ENCODE peak calls at places on chromosomes 5 and 9, in seven cellular contexts. E is mesenchymal stem cell, G is neuronal stem cell, B is H9, J is IMR-90, S is H1, R is mesendoderm. M is an unnamed sample.

GRCh38 chr9:82665324-82665723 is 397.6 kb downstream of the RASEF start:
- DNase-seq in E (no peak), G (no peak), B (no peak), J (no peak), S (no peak), R (no peak), M (no peak)

GRCh38 chr5:154375331-154376008 is 70.3 kb upstream of the SAP30L start:
- DNase-seq in E (no peak), G (no peak), B (no peak), J (peak), S (no peak), R (no peak), M (no peak)

GRCh38 chr9:117480251-117480650 is 65.4 kb upstream of the ASTN2 start:
- DNase-seq in E (no peak), G (no peak), B (no peak), J (no peak), S (no peak), R (no peak), M (no peak)

GRCh38 chr5:96214442-96215197 is 218.4 kb downstream of the PCSK1 start:
- DNase-seq in E (no peak), G (no peak), B (no peak), J (peak), S (no peak), R (no peak), M (no peak)

GRCh38 chr9:94623253-94623652 is 16.1 kb downstream of the FBP1 start:
- DNase-seq in E (peak), G (peak), B (peak), J (no peak), S (peak), R (peak), M (peak)

GRCh38 chr9:107523539-107523938 is 34.0 kb upstream of the KLF4 start:
- DNase-seq in E (no peak), G (no peak), B (no peak), J (no peak), S (no peak), R (no peak), M (peak)

GRCh38 chr5:135493406-135494180 is 41.4 kb upstream of the TIFAB start:
- DNase-seq in E (peak), G (no peak), B (no peak), J (peak), S (no peak), R (no peak), M (no peak)

GRCh38 chr5:103027267-103027666 is 92.7 kb downstream of the GIN1 start:
- DNase-seq in E (no peak), G (no peak), B (no peak), J (no peak), S (no peak), R (no peak), M (no peak)

GRCh38 chr9:17219261-17219660 is 84.4 kb downstream of the CNTLN start:
- DNase-seq in E (peak), G (no peak), B (no peak), J (peak), S (no peak), R (no peak), M (no peak)

GRCh38 chr5:172450861-172451695 is 3.2 kb downstream of the SH3PXD2B start:
- DNase-seq in E (peak), G (no peak), B (peak), J (no peak), S (peak), R (peak), M (peak)

GRCh38 chr5:6606884-6607558 is 25.8 kb downstream of the NSUN2 start:
- DNase-seq in E (no peak), G (no peak), B (no peak), J (no peak), S (no peak), R (no peak), M (no peak)

GRCh38 chr5:132429451-132430440 is 60.2 kb downstream of the SLC22A5 start:
- DNase-seq in E (no peak), G (no peak), B (no peak), J (no peak), S (no peak), R (no peak), M (no peak)

GRCh38 chr9:121743441-121744001 is 92.1 kb downstream of the DAB2IP start:
- DNase-seq in E (peak), G (peak), B (peak), J (peak), S (peak), R (peak), M (peak)

GRCh38 chr9:112671256-112671655 is 46.7 kb downstream of the INIP start:
- DNase-seq in E (no peak), G (no peak), B (no peak), J (no peak), S (no peak), R (no peak), M (no peak)

GRCh38 chr5:126067404-126067803 is 355.8 kb upstream of the GRAMD2B start:
- DNase-seq in E (no peak), G (no peak), B (no peak), J (no peak), S (no peak), R (no peak), M (peak)

GRCh38 chr9:100819980-100820379 is 208.5 kb upstream of the PLPPR1 start:
- DNase-seq in E (no peak), G (peak), B (no peak), J (no peak), S (no peak), R (no peak), M (no peak)

GRCh38 chr5:24816206-24816605 is 171.4 kb upstream of the CDH10 start:
- DNase-seq in E (no peak), G (no peak), B (no peak), J (no peak), S (no peak), R (no peak), M (no peak)

GRCh38 chr9:76615149-76615548 is 149.1 kb upstream of the PCA3 start:
- DNase-seq in E (no peak), G (no peak), B (no peak), J (peak), S (no peak), R (no peak), M (peak)

GRCh38 chr9:35728041-35728971 is 3.7 kb downstream of the TLN1 start:
- DNase-seq in E (peak), G (peak), B (peak), J (peak), S (peak), R (peak), M (peak)

GRCh38 chr5:130111723-130112122 is 207.5 kb downstream of the CHSY3 start:
- DNase-seq in E (no peak), G (no peak), B (no peak), J (no peak), S (no peak), R (no peak), M (no peak)

GRCh38 chr5:169945831-169946261 is 34.4 kb downstream of the INSYN2B start:
- DNase-seq in E (peak), G (peak), B (peak), J (peak), S (peak), R (peak), M (no peak)

GRCh38 chr9:130088056-130088455 is 34.4 kb downstream of the GPR107 start:
- DNase-seq in E (no peak), G (no peak), B (no peak), J (no peak), S (no peak), R (no peak), M (no peak)

GRCh38 chr9:105883847-105884246 is 189.5 kb downstream of the TMEM38B start:
- DNase-seq in E (no peak), G (no peak), B (no peak), J (no peak), S (no peak), R (no peak), M (no peak)

GRCh38 chr5:77867914-77868313 is 91.8 kb upstream of the TBCA start:
- DNase-seq in E (no peak), G (no peak), B (no peak), J (no peak), S (no peak), R (no peak), M (no peak)

GRCh38 chr5:45335978-45336377 is 360.2 kb downstream of the HCN1 start:
- DNase-seq in E (no peak), G (no peak), B (no peak), J (no peak), S (no peak), R (no peak), M (no peak)

GRCh38 chr5:171363846-171364245 is 23.8 kb upstream of the NPM1 start:
- DNase-seq in E (no peak), G (no peak), B (no peak), J (no peak), S (no peak), R (peak), M (peak)

GRCh38 chr5:57007349-57007748 is 55.4 kb upstream of the MIER3 start:
- DNase-seq in E (no peak), G (no peak), B (no peak), J (no peak), S (no peak), R (no peak), M (no peak)

GRCh38 chr9:136947955-136948510 is 3.0 kb downstream of the C8G start:
- DNase-seq in E (peak), G (no peak), B (peak), J (peak), S (peak), R (peak), M (peak)

GRCh38 chr5:144368556-144368955 is 197.9 kb downstream of the KCTD16 start:
- DNase-seq in E (peak), G (no peak), B (no peak), J (peak), S (no peak), R (no peak), M (no peak)

GRCh38 chr9:78982849-78983248 is 588.9 kb upstream of the TLE4 start:
- DNase-seq in E (peak), G (no peak), B (no peak), J (peak), S (no peak), R (peak), M (no peak)

GRCh38 chr9:94761506-94761905 is 35.0 kb downstream of the AOPEP start:
- DNase-seq in E (no peak), G (no peak), B (no peak), J (peak), S (no peak), R (no peak), M (no peak)

GRCh38 chr9:111866976-111867375 is 29.6 kb upstream of the UGCG start:
- DNase-seq in E (peak), G (no peak), B (no peak), J (peak), S (no peak), R (no peak), M (no peak)

GRCh38 chr5:16033196-16033925 is 146.2 kb downstream of the MARCHF11 start:
- DNase-seq in E (no peak), G (no peak), B (no peak), J (no peak), S (no peak), R (no peak), M (no peak)

GRCh38 chr5:36647046-36647445 is 40.6 kb downstream of the SLC1A3 start:
- DNase-seq in E (no peak), G (no peak), B (no peak), J (no peak), S (no peak), R (no peak), M (no peak)

GRCh38 chr9:36251428-36251827 is 6.8 kb downstream of the GNE start:
- DNase-seq in E (no peak), G (no peak), B (no peak), J (no peak), S (no peak), R (no peak), M (no peak)

GRCh38 chr5:80474929-80475328 is 13.0 kb upstream of the FAM151B start:
- DNase-seq in E (peak), G (no peak), B (no peak), J (peak), S (no peak), R (no peak), M (no peak)

GRCh38 chr5:141850183-141850768 is 27.9 kb downstream of the PCDH1 start:
- DNase-seq in E (no peak), G (peak), B (no peak), J (peak), S (no peak), R (peak), M (no peak)
- H2BK5ac ChIP-seq in E (peak), G (peak), B (peak), J (peak), S (peak), R (peak), M (peak)

DNA sequence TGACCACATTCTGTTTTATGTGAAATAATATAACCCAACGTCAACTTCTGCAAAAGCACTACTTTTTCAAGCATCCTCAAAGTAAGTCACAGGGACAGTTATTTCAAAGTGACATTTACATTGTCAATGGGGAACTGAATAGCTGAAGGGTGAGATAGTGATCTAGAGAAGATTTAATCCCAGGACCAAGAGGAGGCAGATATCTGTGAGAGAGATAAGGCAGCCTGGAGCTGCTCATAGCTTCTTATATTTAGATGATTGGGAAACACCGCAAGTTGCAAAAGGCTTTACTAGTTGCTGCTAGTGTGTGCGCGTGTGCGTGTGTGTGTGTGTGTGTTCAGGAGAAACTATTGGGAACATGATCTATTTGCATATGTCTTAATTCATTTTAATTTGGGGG is 210.4 kb upstream of the RFX3 start:
- DNase-seq in E (peak), G (no peak), B (no peak), J (peak), S (no peak), R (peak), M (peak)
- H2BK5ac ChIP-seq in E (no peak), G (no peak), B (no peak), J (no peak), S (no peak), R (no peak), M (no peak)

GRCh38 chr9:97958812-97959511 is 21.0 kb upstream of the HEMGN start:
- DNase-seq in E (peak), G (no peak), B (no peak), J (peak), S (no peak), R (no peak), M (no peak)
- H2BK5ac ChIP-seq in E (no peak), G (no peak), B (no peak), J (peak), S (no peak), R (no peak), M (no peak)

GRCh38 chr5:74510476-74510875 is 130.1 kb downstream of the ENC1 start:
- DNase-seq in E (no peak), G (no peak), B (no peak), J (no peak), S (no peak), R (no peak), M (no peak)
- H2BK5ac ChIP-seq in E (no peak), G (no peak), B (no peak), J (no peak), S (no peak), R (no peak), M (no peak)

DNA sequence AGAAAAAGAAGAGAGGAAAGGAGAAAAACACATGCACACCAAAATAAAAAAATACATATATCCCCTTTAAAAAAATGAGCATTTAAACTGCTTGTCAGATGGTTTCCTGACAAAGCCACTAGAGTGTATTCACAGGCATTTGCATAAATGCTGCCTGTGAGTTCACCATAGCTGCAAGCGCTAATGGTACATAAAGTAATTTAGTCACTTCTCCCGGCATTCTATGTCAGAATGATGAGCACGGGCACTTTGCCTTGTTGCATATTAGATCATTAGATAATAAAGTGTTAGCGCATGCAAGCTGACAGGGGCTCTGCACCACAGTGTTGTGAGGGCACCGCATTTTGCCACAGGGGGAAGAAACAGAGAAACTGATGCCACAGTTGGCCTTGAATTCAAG is 280.6 kb downstream of the EBF1 start:
- DNase-seq in E (no peak), G (no peak), B (no peak), J (no peak), S (no peak), R (no peak), M (no peak)
- H2BK5ac ChIP-seq in E (no peak), G (no peak), B (no peak), J (no peak), S (no peak), R (no peak), M (no peak)

DNA sequence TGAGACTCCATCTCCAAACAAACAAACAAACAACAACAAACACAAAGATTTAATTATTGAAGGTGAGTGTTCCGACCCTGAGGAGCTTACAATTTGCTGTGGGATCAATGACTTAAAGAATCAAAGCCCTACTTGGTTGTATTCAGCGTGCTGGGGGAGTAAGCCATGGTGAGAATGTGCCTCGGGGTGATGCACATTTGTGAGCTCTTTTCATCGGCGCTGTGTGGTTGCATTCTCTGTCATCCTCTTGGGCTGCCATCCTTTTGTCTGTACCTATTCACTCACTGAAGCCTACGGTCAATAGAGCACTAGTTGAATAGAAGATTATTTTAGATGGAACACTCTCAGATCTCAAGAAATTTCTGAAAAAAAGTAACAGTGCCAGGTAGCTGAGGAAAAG is 203.9 kb downstream of the CTNND2 start:
- DNase-seq in E (no peak), G (peak), B (no peak), J (no peak), S (no peak), R (no peak), M (no peak)
- H2BK5ac ChIP-seq in E (no peak), G (no peak), B (no peak), J (no peak), S (no peak), R (no peak), M (no peak)

DNA sequence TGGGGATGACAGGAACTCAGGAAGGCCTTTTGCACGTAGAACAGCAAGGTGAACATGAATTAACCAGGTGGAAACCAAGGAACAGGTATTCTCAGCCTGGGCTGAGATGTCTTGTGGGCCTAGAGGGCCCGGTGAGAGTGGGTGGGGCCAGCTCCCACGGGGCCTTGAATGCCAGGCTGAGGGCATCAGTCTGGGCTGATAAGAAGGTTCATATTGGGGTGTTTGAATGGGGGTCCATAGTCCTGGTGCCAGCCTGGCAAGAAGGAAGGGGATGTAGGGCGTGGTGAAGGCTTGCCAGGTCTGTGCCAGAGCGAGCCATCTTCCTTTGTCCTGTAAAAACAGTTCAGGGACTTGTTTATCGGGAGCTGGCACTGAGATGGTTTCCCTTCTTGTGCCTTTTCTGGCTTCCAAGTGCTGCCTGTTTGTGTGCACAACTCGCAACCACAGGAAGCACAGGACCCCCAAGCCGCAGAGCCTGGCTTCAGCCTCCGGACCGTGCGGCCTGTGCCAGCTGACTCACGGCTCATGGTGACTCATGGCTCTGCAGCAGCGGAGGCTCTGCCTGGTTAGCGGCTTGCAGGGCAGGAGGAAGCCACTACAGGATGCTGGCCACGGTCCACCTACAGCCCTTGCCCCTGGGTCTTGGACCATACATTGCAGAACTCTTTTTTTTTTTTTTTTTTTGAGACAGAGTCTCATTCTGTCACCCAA is 2.4 kb downstream of the CARD19 start:
- DNase-seq in E (peak), G (no peak), B (no peak), J (peak), S (no peak), R (no peak), M (peak)
- H2BK5ac ChIP-seq in E (peak), G (no peak), B (no peak), J (peak), S (no peak), R (no peak), M (no peak)

M was measured in trophoblast cell.